ENCODE peak calls at places on chromosomes 11 and 22, in eight cellular contexts. O, H, R, M, U, S, V and L are unnamed samples.

GRCh38 chr22:19174106-19175025 is 4.2 kb downstream of the SLC25A1 start:
- DNase-seq in U (no peak), S (peak; percentile 42), V (no peak), R (no peak), H (peak; percentile 17), M (peak; percentile 50), O (no peak), L (no peak)

GRCh38 chr11:503179-503981 is 3.7 kb downstream of the RNH1 start:
- DNase-seq in U (peak; percentile 44), H (peak; percentile 23), O (no peak), V (no peak), M (no peak), S (peak; percentile 19), R (peak; percentile 83), L (no peak)

GRCh38 chr11:15093432-15093831 is 20.0 kb downstream of the CALCB start:
- DNase-seq in H (no peak), O (no peak), S (no peak), R (no peak), V (no peak), U (no peak), M (no peak), L (no peak)

GRCh38 chr11:80846979-80847378 is 1406.1 kb upstream of the TENM4 start:
- DNase-seq in R (no peak), H (no peak), U (no peak), S (no peak), M (no peak), V (no peak), O (no peak), L (no peak)

GRCh38 chr11:64283092-64283491 is 1.4 kb downstream of the BAD start:
- DNase-seq in U (no peak), H (no peak), R (no peak), M (no peak), O (no peak), S (no peak), V (no peak), L (no peak)

GRCh38 chr22:30251661-30252226 is 5.2 kb upstream of the LIF start:
- DNase-seq in M (no peak), O (no peak), R (no peak), U (no peak), V (no peak), H (peak; percentile 27), S (peak; percentile 82), L (peak; percentile 49)

GRCh38 chr11:100338144-100338840 is 348.8 kb upstream of the ARHGAP42 start:
- DNase-seq in S (no peak), U (no peak), V (no peak), M (no peak), H (no peak), R (no peak), O (no peak), L (no peak)

GRCh38 chr11:75525433-75526191 is at the start of gene GDPD5:
- DNase-seq in U (peak; percentile 56), S (peak; percentile 64), O (no peak), R (peak; percentile 87), V (peak; percentile 79), M (peak; percentile 86), H (peak; percentile 91), L (peak; percentile 84)

GRCh38 chr11:129631201-129631600 is 184.4 kb upstream of the TMEM45B start:
- DNase-seq in R (no peak), O (no peak), U (no peak), S (no peak), M (no peak), V (no peak), H (no peak), L (no peak)

GRCh38 chr22:43253839-43254238 is 66.9 kb upstream of the TTLL12 start:
- DNase-seq in V (no peak), U (no peak), R (no peak), S (no peak), M (no peak), O (no peak), H (no peak), L (peak; percentile 38)

GRCh38 chr11:12270215-12270797 is 107.1 kb upstream of the PARVA start:
- DNase-seq in H (no peak), S (no peak), R (no peak), V (no peak), O (no peak), U (no peak), M (no peak), L (no peak)

GRCh38 chr22:48644108-48644507 is 1183.6 kb downstream of the BRD1 start:
- DNase-seq in S (no peak), U (no peak), H (no peak), V (no peak), O (no peak), M (no peak), R (no peak), L (no peak)

GRCh38 chr11:124762077-124762623 is at the start of gene ESAM:
- DNase-seq in H (no peak), S (no peak), V (no peak), U (no peak), M (peak; percentile 79), O (no peak), R (peak; percentile 74), L (peak; percentile 64)

GRCh38 chr22:24429411-24430365 is 2.3 kb downstream of the ADORA2A start:
- DNase-seq in H (no peak), U (no peak), M (peak; percentile 73), S (peak; percentile 22), R (no peak), O (no peak), V (no peak), L (no peak)

GRCh38 chr22:23233746-23234408 is 53.6 kb downstream of the BCR start:
- DNase-seq in V (no peak), S (peak; percentile 92), M (peak; percentile 44), R (no peak), O (no peak), U (no peak), H (no peak), L (no peak)

GRCh38 chr11:75077316-75077715 is 19.4 kb downstream of the OR2AT4 start:
- DNase-seq in V (no peak), S (peak; percentile 19), H (no peak), U (no peak), R (no peak), M (no peak), O (no peak), L (no peak)

GRCh38 chr22:29275167-29275566 is 7.1 kb downstream of the EWSR1 start:
- DNase-seq in V (no peak), H (no peak), S (no peak), O (no peak), M (no peak), R (no peak), U (no peak), L (no peak)

GRCh38 chr11:11000546-11001283 is 142.9 kb upstream of the ZBED5 start:
- DNase-seq in V (no peak), H (no peak), M (no peak), O (no peak), U (no peak), R (no peak), S (no peak), L (no peak)

GRCh38 chr11:71474771-71475483 is 21.9 kb downstream of the NADSYN1 start:
- DNase-seq in R (no peak), O (no peak), H (no peak), U (no peak), V (no peak), M (no peak), S (no peak), L (no peak)
- TF ChIP-seq CTCF in R (no peak), O (no peak), H (no peak), U (no peak), V (no peak), M (no peak), S (no peak), L (no peak)

GRCh38 chr11:73374130-73374529 is 2.1 kb upstream of the RELT start:
- DNase-seq in R (no peak), O (no peak), S (no peak), V (no peak), M (no peak), U (no peak), H (no peak), L (no peak)

GRCh38 chr11:73375830-73376167 is 400 bp upstream of the RELT start:
- DNase-seq in S (no peak), R (no peak), U (no peak), M (no peak), O (no peak), H (no peak), V (no peak), L (no peak)

GRCh38 chr11:73376168-73376802 is at the start of gene RELT:
- DNase-seq in O (peak; percentile 34), S (peak; percentile 89), R (peak; percentile 91), H (peak; percentile 94), V (peak; percentile 95), M (peak; percentile 91), U (peak; percentile 78), L (peak; percentile 96)

GRCh38 chr11:73376803-73377629 is 817 bp downstream of the RELT start:
- DNase-seq in H (peak; percentile 90), U (peak; percentile 62), S (peak; percentile 72), R (peak; percentile 76), O (no peak), V (peak; percentile 30), M (peak; percentile 60), L (peak; percentile 54)

DNA sequence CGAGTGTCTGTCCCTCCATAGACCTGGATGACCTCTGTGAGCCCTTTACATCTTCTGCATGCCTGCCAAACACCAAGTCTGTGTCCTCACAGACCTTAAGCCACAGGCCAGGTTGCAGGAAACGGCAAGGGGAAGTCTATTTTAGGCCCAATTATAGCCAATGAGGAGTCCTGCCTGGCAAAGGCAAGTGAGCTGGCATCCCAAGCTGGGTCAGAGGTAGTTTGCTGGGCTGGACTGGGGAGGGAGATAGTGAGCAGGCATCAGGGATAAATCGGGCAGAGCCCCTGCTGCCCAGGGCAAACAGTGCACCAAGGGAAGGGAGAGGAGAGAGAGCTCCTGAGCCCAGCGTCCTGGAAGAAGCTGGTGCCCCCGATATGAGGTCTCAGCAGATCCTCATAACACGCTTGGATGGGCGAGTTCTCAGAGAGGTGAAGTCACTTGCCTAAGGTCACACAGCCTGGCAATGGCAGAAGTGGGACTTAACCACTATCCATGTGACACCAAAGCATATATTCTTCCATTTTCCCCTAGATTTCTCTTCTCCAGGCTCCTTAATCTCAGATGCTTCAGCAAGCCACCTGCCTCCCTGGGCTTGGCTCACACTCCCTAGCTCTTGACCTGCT is 3.7 kb upstream of the RELT start:
- DNase-seq in H (no peak), O (no peak), M (no peak), R (no peak), U (no peak), S (no peak), V (no peak), L (peak; percentile 15)
- TF ChIP-seq CTCF in H (no peak), O (peak; percentile 47), M (no peak), R (no peak), U (no peak), S (peak; percentile 38), V (no peak), L (no peak)

GRCh38 chr11:92735039-92735438 is 234.4 kb upstream of the MTNR1B start:
- DNase-seq in M (no peak), H (peak; percentile 12), O (no peak), S (no peak), V (no peak), U (no peak), R (no peak), L (no peak)
- TF ChIP-seq CTCF in M (peak; percentile 19), H (peak; percentile 13), O (peak; percentile 27), S (peak; percentile 12), V (peak; percentile 57), U (no peak), R (no peak), L (no peak)

GRCh38 chr11:73729594-73730206 is 31.2 kb downstream of the RAB6A start:
- DNase-seq in S (no peak), V (peak; percentile 11), U (no peak), O (no peak), M (no peak), R (no peak), H (peak; percentile 8), L (peak; percentile 56)
- TF ChIP-seq CTCF in S (peak; percentile 17), V (peak; percentile 61), U (no peak), O (peak; percentile 43), M (no peak), R (peak; percentile 29), H (peak; percentile 9), L (peak; percentile 74)